ENCODE peak calls at places on chromosomes 16 and 17, in seven cellular contexts. S, R, F, L, U, Z and E are unnamed samples.

GRCh38 chr16:5042574-5043171 is 8.9 kb upstream of the NAGPA start:
- DNase-seq in S (no peak), R (no peak), F (no peak), L (no peak), U (no peak), Z (no peak), E (no peak)

GRCh38 chr17:72342582-72343527 is 222.0 kb downstream of the SOX9 start:
- DNase-seq in S (no peak), R (no peak), F (no peak), L (no peak), U (no peak), Z (no peak), E (no peak)

GRCh38 chr16:66478733-66479511 is 51.8 kb downstream of the BEAN1 start:
- DNase-seq in S (peak; percentile 95), R (peak; percentile 81), F (peak; percentile 76), L (peak; percentile 59), U (peak; percentile 91), Z (peak; percentile 63), E (peak; percentile 62)

GRCh38 chr17:64002658-64003525 is 4.7 kb downstream of the PRR29 start:
- DNase-seq in S (peak; percentile 77), R (no peak), F (no peak), L (no peak), U (no peak), Z (no peak), E (no peak)

GRCh38 chr17:12180644-12181261 is 160.1 kb downstream of the MAP2K4 start:
- DNase-seq in S (no peak), R (peak; percentile 74), F (peak; percentile 59), L (peak; percentile 39), U (peak; percentile 47), Z (peak; percentile 37), E (no peak)

GRCh38 chr17:48563867-48564199 is 14.3 kb downstream of the HOXB4 start:
- DNase-seq in S (no peak), R (no peak), F (no peak), L (no peak), U (no peak), Z (no peak), E (no peak)

GRCh38 chr17:4233668-4234258 is 30.0 kb downstream of the ANKFY1 start:
- DNase-seq in S (no peak), R (no peak), F (no peak), L (no peak), U (no peak), Z (no peak), E (no peak)

GRCh38 chr16:27239026-27239425 is 29.5 kb downstream of the NSMCE1 start:
- DNase-seq in S (no peak), R (no peak), F (no peak), L (no peak), U (no peak), Z (no peak), E (no peak)

GRCh38 chr17:18854956-18855355 is 3.0 kb upstream of the PRPSAP2 start:
- DNase-seq in S (no peak), R (no peak), F (no peak), L (no peak), U (no peak), Z (no peak), E (no peak)

GRCh38 chr17:40791116-40791515 is 8.6 kb downstream of the KRT28 start:
- DNase-seq in S (no peak), R (no peak), F (no peak), L (no peak), U (no peak), Z (no peak), E (no peak)

GRCh38 chr17:43456661-43457361 is 27.0 kb upstream of the DHX8 start:
- DNase-seq in S (no peak), R (no peak), F (no peak), L (no peak), U (peak; percentile 46), Z (no peak), E (no peak)

GRCh38 chr16:81767987-81768592 is 11.0 kb upstream of the PLCG2 start:
- DNase-seq in S (peak; percentile 13), R (peak; percentile 56), F (no peak), L (no peak), U (no peak), Z (no peak), E (no peak)

GRCh38 chr16:57316390-57317017 is 32.0 kb upstream of the PLLP start:
- DNase-seq in S (peak; percentile 10), R (peak; percentile 68), F (no peak), L (no peak), U (no peak), Z (no peak), E (peak; percentile 18)

GRCh38 chr16:82439678-82440293 is 187.0 kb upstream of the CDH13 start:
- DNase-seq in S (no peak), R (no peak), F (no peak), L (peak; percentile 12), U (peak; percentile 5), Z (peak; percentile 30), E (no peak)

GRCh38 chr16:75218256-75219076 is at the start of gene CTRB1:
- DNase-seq in S (no peak), R (no peak), F (peak; percentile 83), L (no peak), U (peak; percentile 43), Z (no peak), E (no peak)

GRCh38 chr17:56699186-56699895 is 105.8 kb downstream of the NOG start:
- DNase-seq in S (no peak), R (peak; percentile 97), F (no peak), L (peak; percentile 9), U (no peak), Z (peak; percentile 44), E (peak; percentile 80)

GRCh38 chr17:78981010-78981888 is 1.5 kb upstream of the LGALS3BP start:
- DNase-seq in S (no peak), R (no peak), F (no peak), L (no peak), U (no peak), Z (no peak), E (no peak)

GRCh38 chr16:78365376-78365775 is 265.9 kb downstream of the WWOX start:
- DNase-seq in S (no peak), R (no peak), F (no peak), L (no peak), U (no peak), Z (no peak), E (no peak)

GRCh38 chr16:28981517-28981916 is 3.3 kb upstream of the LAT start:
- DNase-seq in S (no peak), R (peak; percentile 61), F (peak; percentile 55), L (peak; percentile 37), U (peak; percentile 73), Z (peak; percentile 15), E (no peak)

GRCh38 chr17:42759982-42760651 is 910 bp upstream of the RAMP2 start:
- DNase-seq in S (peak; percentile 54), R (no peak), F (peak; percentile 62), L (no peak), U (no peak), Z (no peak), E (no peak)

GRCh38 chr17:73043686-73044581 is 48.6 kb downstream of the SLC39A11 start:
- DNase-seq in S (no peak), R (no peak), F (peak; percentile 12), L (no peak), U (no peak), Z (no peak), E (no peak)

GRCh38 chr17:80242505-80242904 is 18.1 kb upstream of the RNF213 start:
- DNase-seq in S (no peak), R (no peak), F (no peak), L (no peak), U (no peak), Z (no peak), E (no peak)

GRCh38 chr16:48538746-48539484 is 71.1 kb downstream of the N4BP1 start:
- DNase-seq in S (no peak), R (no peak), F (no peak), L (no peak), U (no peak), Z (peak; percentile 38), E (no peak)
- TF ChIP-seq CTCF in S (no peak), R (peak; percentile 19), F (no peak), L (peak; percentile 50), U (no peak), Z (no peak), E (peak; percentile 55)

DNA sequence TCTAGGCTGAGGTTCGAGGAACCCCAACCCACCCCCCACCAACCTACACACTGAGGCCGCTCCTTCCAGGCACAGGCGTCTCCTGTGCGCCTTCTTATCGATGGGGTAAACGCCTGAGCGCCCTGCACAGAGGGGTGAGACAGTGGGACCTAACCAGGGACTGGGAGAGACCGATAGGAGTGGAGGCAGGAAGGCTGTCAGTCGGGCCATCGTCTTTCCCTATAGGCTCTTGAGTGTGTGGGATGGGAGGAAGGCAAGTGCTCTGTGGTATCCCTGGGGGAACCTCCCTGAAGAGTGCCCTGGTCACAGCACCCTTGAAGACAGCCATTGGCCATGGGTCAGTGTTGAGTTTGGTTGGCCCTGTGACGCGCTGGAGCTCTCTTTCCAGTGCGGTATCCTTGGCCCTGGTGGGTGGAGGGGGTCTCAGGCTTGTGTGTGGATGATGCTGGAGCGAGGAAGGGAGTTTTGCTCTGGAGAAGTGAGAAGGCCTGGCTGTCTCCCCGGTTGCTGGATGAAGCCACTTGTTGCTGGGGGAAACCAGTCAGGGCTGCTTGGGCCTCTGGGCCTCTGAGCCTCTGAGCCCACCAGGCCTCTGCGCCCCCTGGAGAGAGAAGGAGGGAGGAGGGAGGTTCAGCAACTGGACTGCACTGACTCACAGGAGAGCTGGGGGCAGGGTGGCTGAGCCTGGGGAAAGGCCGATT is 1.7 kb downstream of the GPRC5C start:
- DNase-seq in S (no peak), R (no peak), F (no peak), L (no peak), U (no peak), Z (no peak), E (no peak)
- TF ChIP-seq CTCF in S (no peak), R (no peak), F (no peak), L (no peak), U (no peak), Z (no peak), E (no peak)

DNA sequence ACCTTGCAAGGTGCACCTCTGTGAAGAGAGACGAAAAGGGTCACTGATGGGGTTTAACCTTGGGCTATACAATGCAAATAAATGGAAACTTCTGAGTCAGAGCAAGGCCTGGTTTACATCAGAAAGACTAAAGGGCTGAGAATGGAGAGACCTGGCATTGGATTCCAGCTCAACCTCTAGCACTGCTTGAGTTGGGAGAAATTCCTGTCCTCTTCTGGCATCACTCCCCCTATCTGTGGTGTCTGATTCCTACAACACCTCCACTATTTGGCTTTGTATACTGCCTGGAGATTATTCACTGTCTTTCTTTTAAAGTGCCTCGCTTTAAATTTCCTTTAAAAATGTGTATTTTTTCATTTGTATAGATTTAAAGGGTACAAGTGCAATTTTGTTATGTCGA is 68.8 kb downstream of the GPR139 start:
- DNase-seq in S (no peak), R (no peak), F (no peak), L (no peak), U (no peak), Z (no peak), E (no peak)
- TF ChIP-seq CTCF in S (no peak), R (no peak), F (no peak), L (peak; percentile 25), U (no peak), Z (peak; percentile 56), E (peak; percentile 44)

DNA sequence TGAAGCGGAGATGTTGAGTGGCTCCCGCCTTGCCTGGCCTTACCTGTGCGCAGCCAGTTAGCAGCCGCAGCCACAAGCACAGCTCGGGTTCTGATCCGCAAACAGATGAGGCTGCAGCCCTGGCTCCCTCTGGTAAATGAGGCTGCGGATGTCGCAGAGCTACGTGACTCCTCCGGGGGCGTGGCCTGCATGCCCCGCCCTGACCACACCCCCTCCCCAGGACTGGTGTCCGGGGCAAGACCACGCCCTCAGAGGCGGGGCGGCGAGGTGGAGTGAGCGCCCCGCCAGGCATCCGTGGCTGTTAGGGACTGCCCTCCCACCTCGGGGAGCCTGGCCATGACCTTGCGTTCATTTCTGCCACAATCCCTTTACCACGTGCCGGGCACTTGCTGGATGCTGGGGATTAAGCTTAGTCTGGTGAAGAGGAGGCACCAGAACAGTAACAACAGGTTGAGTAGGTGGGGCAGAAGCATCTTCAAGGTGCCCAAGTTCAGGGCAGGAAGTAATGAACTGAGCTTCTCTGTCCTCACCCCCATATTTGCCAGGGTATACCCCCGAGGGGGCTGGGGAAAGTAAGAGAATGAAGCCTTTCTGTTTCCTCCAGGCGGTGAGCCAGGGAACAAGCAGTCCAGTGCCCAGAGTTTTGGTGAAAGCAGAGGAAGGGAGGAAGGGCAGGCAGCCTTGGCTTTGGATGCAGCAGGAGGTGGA is at the start of gene ALDOC:
- DNase-seq in S (peak; percentile 100), R (peak; percentile 89), F (peak; percentile 98), L (peak; percentile 87), U (peak; percentile 99), Z (peak; percentile 87), E (peak; percentile 87)
- TF ChIP-seq CTCF in S (no peak), R (no peak), F (no peak), L (no peak), U (no peak), Z (no peak), E (no peak)